ENCODE peak calls at places on chromosomes 3 and 15, in four cellular contexts. Y is activated CD8-positive, alpha-beta memory T cell treated with anti-CD3 and anti-CD28 coated beads for 24 hours; P is iris pigment epithelial cell; F is retinal pigment epithelial cell. Q is an unnamed sample.

GRCh38 chr15:57705746-57706404 is 639 bp upstream of the POLR2M start:
- DNase-seq in Y (no peak), P (no peak), F (no peak), Q (no peak)

GRCh38 chr3:177589041-177589650 is 391.9 kb upstream of the TBL1XR1 start:
- DNase-seq in Y (no peak), P (no peak), F (no peak), Q (no peak)

GRCh38 chr3:72487078-72487765 is 361.0 kb downstream of the SHQ1 start:
- DNase-seq in Y (peak), P (peak), F (peak), Q (no peak)

GRCh38 chr3:148175215-148175614 is 522.5 kb upstream of the AGTR1 start:
- DNase-seq in Y (no peak), P (peak), F (peak), Q (no peak)

GRCh38 chr15:57112178-57112577 is 193.7 kb downstream of the TCF12 start:
- DNase-seq in Y (no peak), P (peak), F (no peak), Q (no peak)

GRCh38 chr15:41031232-41032078 is 78.2 kb downstream of the CHAC1 start:
- DNase-seq in Y (no peak), P (no peak), F (no peak), Q (no peak)

GRCh38 chr3:126961191-126961790 is 21.6 kb upstream of the PLXNA1 start:
- DNase-seq in Y (no peak), P (peak), F (no peak), Q (no peak)

GRCh38 chr3:14237431-14237830 is 58.8 kb downstream of the LSM3 start:
- DNase-seq in Y (no peak), P (no peak), F (no peak), Q (no peak)

GRCh38 chr3:108202834-108203233 is 19.4 kb downstream of the IFT57 start:
- DNase-seq in Y (no peak), P (no peak), F (no peak), Q (no peak)

GRCh38 chr3:141656771-141657170 is 81.3 kb upstream of the RNF7 start:
- DNase-seq in Y (no peak), P (peak), F (no peak), Q (no peak)

GRCh38 chr3:129412542-129413198 is 15.8 kb downstream of the EFCAB12 start:
- DNase-seq in Y (no peak), P (peak), F (no peak), Q (no peak)

GRCh38 chr3:166837535-166837934 is 542.6 kb downstream of the ZBBX start:
- DNase-seq in Y (no peak), P (peak), F (no peak), Q (no peak)

GRCh38 chr3:110814170-110815007 is 257.2 kb upstream of the NECTIN3 start:
- DNase-seq in Y (peak), P (peak), F (no peak), Q (peak)

GRCh38 chr3:137131081-137131480 is 173.3 kb downstream of the IL20RB start:
- DNase-seq in Y (no peak), P (no peak), F (no peak), Q (no peak)

GRCh38 chr15:25056484-25057429 is 102.0 kb downstream of the SNRPN start:
- DNase-seq in Y (peak), P (no peak), F (no peak), Q (no peak)

GRCh38 chr3:150428562-150428961 is 20.5 kb downstream of the TSC22D2 start:
- DNase-seq in Y (no peak), P (no peak), F (no peak), Q (no peak)

GRCh38 chr3:188491276-188491687 is 337.3 kb downstream of the LPP start:
- DNase-seq in Y (no peak), P (peak), F (peak), Q (no peak)

Q was measured in effector memory CD8-positive, alpha-beta T cell.